ENCODE peak calls at places on chromosomes 1 and 21, in nine cellular contexts. I, T, G, B, X, S, U, M and Z are unnamed samples.

GRCh38 chr1:18489417-18490143 is 8.8 kb downstream of the KLHDC7A start:
- DNase-seq in I (no peak), T (no peak), G (no peak), B (no peak), X (no peak), S (no peak), U (no peak), M (no peak), Z (no peak)

GRCh38 chr1:54094001-54094729 is 40.8 kb downstream of the TCEANC2 start:
- DNase-seq in I (no peak), T (no peak), G (no peak), B (peak; percentile 25), X (no peak), S (no peak), U (peak; percentile 61), M (no peak), Z (no peak)

GRCh38 chr1:185446131-185446530 is 129.1 kb upstream of the IVNS1ABP start:
- DNase-seq in I (no peak), T (no peak), G (no peak), B (no peak), X (no peak), S (no peak), U (no peak), M (no peak), Z (no peak)

GRCh38 chr1:75539230-75540116 is 71.4 kb downstream of the SLC44A5 start:
- DNase-seq in I (no peak), T (peak; percentile 46), G (no peak), B (peak; percentile 48), X (no peak), S (no peak), U (no peak), M (no peak), Z (no peak)

GRCh38 chr1:231966983-231967382 is 340.4 kb downstream of the DISC1 start:
- DNase-seq in I (no peak), T (no peak), G (no peak), B (no peak), X (no peak), S (no peak), U (no peak), M (no peak), Z (no peak)

GRCh38 chr1:212291505-212292134 is 6.4 kb downstream of the PPP2R5A start:
- DNase-seq in I (no peak), T (no peak), G (no peak), B (peak; percentile 27), X (no peak), S (no peak), U (no peak), M (peak; percentile 27), Z (peak; percentile 9)

GRCh38 chr1:165228676-165229075 is 127.8 kb downstream of the LMX1A start:
- DNase-seq in I (no peak), T (no peak), G (no peak), B (no peak), X (no peak), S (no peak), U (no peak), M (no peak), Z (no peak)

GRCh38 chr1:30895382-30895941 is 13.1 kb downstream of the SDC3 start:
- DNase-seq in I (no peak), T (no peak), G (no peak), B (no peak), X (no peak), S (no peak), U (no peak), M (no peak), Z (no peak)

GRCh38 chr21:29299046-29299905 is 554 bp downstream of the BACH1 start:
- DNase-seq in I (peak; percentile 53), T (peak; percentile 49), G (peak; percentile 81), B (peak; percentile 66), X (no peak), S (peak; percentile 26), U (peak; percentile 81), M (no peak), Z (peak; percentile 31)

GRCh38 chr1:207013321-207014085 is 19.1 kb downstream of the C1orf116 start:
- DNase-seq in I (no peak), T (no peak), G (no peak), B (no peak), X (no peak), S (no peak), U (no peak), M (no peak), Z (no peak)

GRCh38 chr1:32205401-32206370 is at the start of gene IQCC:
- DNase-seq in I (peak; percentile 86), T (peak; percentile 77), G (peak; percentile 97), B (peak; percentile 91), X (peak; percentile 71), S (peak; percentile 72), U (peak; percentile 91), M (peak; percentile 65), Z (peak; percentile 83)

GRCh38 chr1:18735369-18735997 is 104.8 kb downstream of the PAX7 start:
- DNase-seq in I (no peak), T (no peak), G (no peak), B (no peak), X (no peak), S (no peak), U (no peak), M (no peak), Z (no peak)

GRCh38 chr1:110062612-110063011 is 7.9 kb downstream of the ALX3 start:
- DNase-seq in I (no peak), T (no peak), G (no peak), B (no peak), X (no peak), S (no peak), U (no peak), M (no peak), Z (no peak)

GRCh38 chr1:114078116-114078515 is 75.6 kb downstream of the SYT6 start:
- DNase-seq in I (no peak), T (no peak), G (no peak), B (no peak), X (no peak), S (no peak), U (no peak), M (no peak), Z (no peak)

GRCh38 chr1:239906394-239906793 is 185.3 kb upstream of the FMN2 start:
- DNase-seq in I (no peak), T (no peak), G (no peak), B (no peak), X (no peak), S (no peak), U (no peak), M (no peak), Z (no peak)

GRCh38 chr1:239913141-239913585 is 178.5 kb upstream of the FMN2 start:
- DNase-seq in I (no peak), T (no peak), G (no peak), B (no peak), X (no peak), S (no peak), U (no peak), M (no peak), Z (no peak)

GRCh38 chr1:239914827-239915231 is 176.9 kb upstream of the FMN2 start:
- DNase-seq in I (no peak), T (no peak), G (no peak), B (no peak), X (no peak), S (no peak), U (no peak), M (no peak), Z (no peak)

GRCh38 chr1:239912471-239912870 is 179.2 kb upstream of the FMN2 start:
- DNase-seq in I (no peak), T (no peak), G (no peak), B (no peak), X (no peak), S (no peak), U (no peak), M (no peak), Z (no peak)

DNA sequence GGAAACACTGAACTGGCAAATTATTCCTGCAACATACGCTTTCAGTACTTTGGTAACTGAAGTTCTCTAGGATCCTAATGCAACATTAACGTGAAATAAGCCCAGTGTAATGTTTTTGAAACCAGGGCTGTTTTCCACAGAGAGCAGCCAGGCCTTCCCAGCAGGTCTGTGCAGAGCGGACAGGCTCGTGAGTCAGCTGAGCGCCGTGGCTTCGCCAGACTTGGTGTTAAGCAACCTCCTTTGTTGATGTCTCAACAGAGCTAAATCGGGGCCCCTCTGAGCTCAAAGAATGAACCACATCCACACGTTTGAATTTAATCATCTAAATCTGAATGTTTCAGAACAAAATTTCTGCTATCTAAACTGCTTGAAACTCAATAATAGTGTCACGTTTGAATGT is 181.8 kb upstream of the FMN2 start:
- DNase-seq in I (no peak), T (peak; percentile 17), G (peak; percentile 33), B (peak; percentile 47), X (peak; percentile 3), S (no peak), U (no peak), M (no peak), Z (no peak)
- H3K27ac ChIP-seq in I (no peak overlapping the region), T (no peak overlapping the region), G (no peak overlapping the region), B (no peak overlapping the region), X (no peak overlapping the region), S (no peak overlapping the region), U (no peak overlapping the region), M (no peak overlapping the region), Z (no peak overlapping the region)

DNA sequence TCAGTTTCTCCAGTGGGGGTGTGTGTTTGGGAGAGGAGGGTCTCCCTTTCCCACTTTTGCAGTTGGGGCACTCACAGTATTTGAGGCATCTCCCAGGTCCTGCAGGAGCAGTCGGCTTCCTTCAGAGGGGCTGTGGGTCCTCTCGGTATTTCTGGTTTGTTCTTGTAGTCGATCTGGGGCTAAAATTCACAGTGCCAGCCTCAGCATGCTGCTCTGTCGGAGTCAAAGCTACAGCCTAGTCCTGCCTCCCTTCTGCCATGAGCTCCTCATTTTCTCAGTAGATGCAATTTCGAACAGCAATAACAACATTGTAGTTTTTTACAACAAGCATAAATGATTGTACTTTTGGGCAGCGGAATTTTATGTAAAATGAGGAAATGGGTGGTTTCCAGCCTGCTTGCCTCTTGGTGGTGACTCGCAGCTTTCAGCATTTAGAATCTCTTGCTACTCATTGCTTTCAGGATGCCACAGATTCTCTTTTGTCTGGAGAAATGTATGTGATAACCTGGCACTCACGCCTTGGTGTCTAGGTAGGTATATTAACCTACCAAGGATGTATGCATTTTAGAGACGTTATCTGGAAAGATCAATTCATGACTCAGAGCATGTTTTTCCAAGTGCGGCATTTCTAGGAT is 82.4 kb upstream of the C21orf91 start:
- DNase-seq in I (no peak), T (no peak), G (no peak), B (no peak), X (no peak), S (no peak), U (no peak), M (no peak), Z (no peak)
- H3K27ac ChIP-seq in I (no peak overlapping the region), T (no peak overlapping the region), G (no peak overlapping the region), B (no peak overlapping the region), X (no peak overlapping the region), S (no peak overlapping the region), U (no peak overlapping the region), M (no peak overlapping the region), Z (no peak overlapping the region)

DNA sequence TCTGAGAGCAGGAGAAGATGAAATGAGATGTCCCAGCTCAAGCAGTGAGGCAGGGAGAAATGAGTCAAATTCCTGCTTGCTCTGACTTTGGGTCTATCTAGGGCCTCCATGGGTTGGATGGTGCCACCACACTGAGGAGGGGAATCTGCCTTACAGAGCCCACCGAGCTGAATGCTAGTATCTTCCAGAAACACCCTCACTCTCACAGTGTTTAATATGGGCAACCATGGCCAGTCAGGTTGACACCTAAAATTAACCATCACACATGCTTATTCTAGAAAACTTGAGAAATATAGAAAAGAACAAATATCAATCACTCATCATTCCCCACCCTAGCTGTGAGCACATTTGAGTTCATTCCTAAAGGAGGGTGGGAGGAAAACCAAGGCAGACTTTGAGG is 29.4 kb upstream of the FHAD1 start:
- DNase-seq in I (no peak), T (no peak), G (no peak), B (no peak), X (no peak), S (no peak), U (no peak), M (no peak), Z (no peak)
- H3K27ac ChIP-seq in I (no peak overlapping the region), T (peak overlapping the region; percentile 61), G (no peak overlapping the region), B (no peak overlapping the region), X (no peak overlapping the region), S (no peak overlapping the region), U (no peak overlapping the region), M (no peak overlapping the region), Z (no peak overlapping the region)

GRCh38 chr1:156260896-156261295 is 13.0 kb upstream of the PAQR6 start:
- DNase-seq in I (no peak), T (no peak), G (no peak), B (no peak), X (peak; percentile 72), S (no peak), U (no peak), M (no peak), Z (no peak)
- H3K27ac ChIP-seq in I (no peak overlapping the region), T (no peak overlapping the region), G (no peak overlapping the region), B (no peak overlapping the region), X (peak overlapping the region; percentile 83), S (no peak overlapping the region), U (no peak overlapping the region), M (no peak overlapping the region), Z (no peak overlapping the region)